ENCODE peak calls at places on chromosomes 11 and 22, in nine cellular contexts. E, U, A, S, Q, O, D, J and M are unnamed samples.

GRCh38 chr11:35641206-35641885 is 21.2 kb upstream of the TRIM44 start:
- DNase-seq in E (no peak), U (no peak), A (peak), S (no peak), Q (no peak), O (no peak), D (no peak), J (no peak), M (no peak)

GRCh38 chr11:126797801-126798200 is 202.8 kb downstream of the KIRREL3 start:
- DNase-seq in E (no peak), U (no peak), A (no peak), S (no peak), Q (no peak), O (peak), D (no peak), J (no peak), M (no peak)

GRCh38 chr22:39254789-39255298 is 10.1 kb upstream of the PDGFB start:
- DNase-seq in E (no peak), U (no peak), A (no peak), S (no peak), Q (peak), O (peak), D (peak), J (no peak), M (peak)

GRCh38 chr22:32660292-32660691 is 141.2 kb upstream of the TIMP3 start:
- DNase-seq in E (peak), U (peak), A (peak), S (peak), Q (peak), O (no peak), D (peak), J (peak), M (peak)

GRCh38 chr22:43110444-43110926 is at the start of gene BIK:
- DNase-seq in E (no peak), U (peak), A (peak), S (peak), Q (peak), O (no peak), D (peak), J (peak), M (no peak)

GRCh38 chr11:71140206-71140919 is 112.0 kb downstream of the SHANK2 start:
- DNase-seq in E (no peak), U (no peak), A (no peak), S (no peak), Q (peak), O (no peak), D (no peak), J (no peak), M (no peak)

GRCh38 chr11:34044664-34045485 is 6.7 kb upstream of the CAPRIN1 start:
- DNase-seq in E (peak), U (no peak), A (peak), S (no peak), Q (peak), O (no peak), D (no peak), J (peak), M (no peak)

GRCh38 chr22:18905540-18906409 is at the start of gene DGCR6:
- DNase-seq in E (no peak), U (no peak), A (no peak), S (no peak), Q (no peak), O (no peak), D (no peak), J (no peak), M (no peak)

GRCh38 chr11:61814242-61814957 is 2.4 kb downstream of the FADS1 start:
- DNase-seq in E (no peak), U (no peak), A (peak), S (no peak), Q (peak), O (peak), D (no peak), J (no peak), M (no peak)

GRCh38 chr22:46466255-46466676 is 71.2 kb downstream of the CELSR1 start:
- DNase-seq in E (no peak), U (no peak), A (no peak), S (no peak), Q (no peak), O (no peak), D (no peak), J (no peak), M (no peak)

GRCh38 chr11:57345555-57346151 is 7.5 kb downstream of the P2RX3 start:
- DNase-seq in E (peak), U (peak), A (peak), S (peak), Q (peak), O (peak), D (peak), J (no peak), M (peak)

GRCh38 chr22:35534091-35534490 is 6.5 kb upstream of the RASD2 start:
- DNase-seq in E (no peak), U (peak), A (no peak), S (no peak), Q (no peak), O (no peak), D (no peak), J (no peak), M (no peak)

GRCh38 chr11:106594751-106595351 is 423.4 kb downstream of the GUCY1A2 start:
- DNase-seq in E (no peak), U (no peak), A (peak), S (no peak), Q (no peak), O (no peak), D (no peak), J (peak), M (no peak)

GRCh38 chr11:11996321-11997174 is 11.9 kb downstream of the DKK3 start:
- DNase-seq in E (no peak), U (no peak), A (no peak), S (no peak), Q (peak), O (peak), D (no peak), J (no peak), M (no peak)

GRCh38 chr11:118623291-118623655 is 15.9 kb downstream of the PHLDB1 start:
- DNase-seq in E (no peak), U (no peak), A (no peak), S (no peak), Q (peak), O (no peak), D (no peak), J (no peak), M (no peak)

GRCh38 chr11:128653828-128654231 is 40.0 kb upstream of the FLI1 start:
- DNase-seq in E (no peak), U (no peak), A (peak), S (peak), Q (peak), O (no peak), D (no peak), J (no peak), M (peak)

GRCh38 chr22:19060356-19061009 is 61.7 kb downstream of the DGCR2 start:
- DNase-seq in E (no peak), U (no peak), A (no peak), S (no peak), Q (peak), O (no peak), D (peak), J (no peak), M (no peak)

GRCh38 chr11:116335891-116336290 is 436.9 kb downstream of the BUD13 start:
- DNase-seq in E (no peak), U (no peak), A (no peak), S (no peak), Q (no peak), O (no peak), D (no peak), J (no peak), M (no peak)

GRCh38 chr22:36510966-36511881 is 4.4 kb upstream of the FOXRED2 start:
- DNase-seq in E (no peak), U (peak), A (peak), S (peak), Q (peak), O (no peak), D (no peak), J (no peak), M (peak)

GRCh38 chr11:68130121-68130520 is 8.9 kb upstream of the CHKA start:
- DNase-seq in E (no peak), U (no peak), A (no peak), S (no peak), Q (no peak), O (no peak), D (no peak), J (no peak), M (no peak)

GRCh38 chr11:70569996-70570692 is 171.8 kb downstream of the CTTN start:
- DNase-seq in E (no peak), U (no peak), A (no peak), S (no peak), Q (no peak), O (no peak), D (no peak), J (no peak), M (no peak)

GRCh38 chr22:50104149-50104548 is 14.3 kb downstream of the MOV10L1 start:
- DNase-seq in E (no peak), U (peak), A (no peak), S (no peak), Q (no peak), O (no peak), D (peak), J (no peak), M (no peak)

GRCh38 chr11:13119361-13119760 is 110.2 kb downstream of the RASSF10 start:
- DNase-seq in E (no peak), U (no peak), A (no peak), S (no peak), Q (peak), O (no peak), D (no peak), J (no peak), M (no peak)

GRCh38 chr11:12245091-12245490 is 132.3 kb upstream of the PARVA start:
- DNase-seq in E (no peak), U (no peak), A (no peak), S (no peak), Q (no peak), O (no peak), D (no peak), J (no peak), M (no peak)

GRCh38 chr11:61834278-61835004 is 6.3 kb downstream of the FADS2 start:
- DNase-seq in E (no peak), U (peak), A (peak), S (peak), Q (no peak), O (peak), D (peak), J (peak), M (no peak)

GRCh38 chr11:110431212-110432073 is 1.7 kb downstream of the FDX1 start:
- DNase-seq in E (no peak), U (peak), A (no peak), S (no peak), Q (peak), O (no peak), D (no peak), J (no peak), M (no peak)